ENCODE peak calls at places on chromosomes 5 and 9, in four cellular contexts. One of them, this sample, is unnamed.

GRCh38 chr9:13552606-13553215 is 273.2 kb upstream of the MPDZ start:
- DNase-seq in adrenal gland: no peak
- DNase-seq in testis: no peak
- DNase-seq in cardiac muscle cell: no peak
- DNase-seq in this sample: no peak

GRCh38 chr5:90289837-90290236 is 119.7 kb downstream of the CETN3 start:
- DNase-seq in adrenal gland: no peak
- DNase-seq in testis: no peak
- DNase-seq in cardiac muscle cell: peak; percentile 22
- DNase-seq in this sample: no peak

GRCh38 chr9:107755267-107755666 is 265.7 kb upstream of the KLF4 start:
- DNase-seq in adrenal gland: peak; percentile 67
- DNase-seq in testis: no peak
- DNase-seq in cardiac muscle cell: no peak
- DNase-seq in this sample: peak; percentile 65

GRCh38 chr9:80117031-80117430 is 545.3 kb downstream of the TLE4 start:
- DNase-seq in adrenal gland: no peak
- DNase-seq in testis: no peak
- DNase-seq in cardiac muscle cell: no peak
- DNase-seq in this sample: no peak

GRCh38 chr5:141846031-141846430 is 32.2 kb downstream of the PCDH1 start:
- DNase-seq in adrenal gland: no peak
- DNase-seq in testis: peak; percentile 40
- DNase-seq in cardiac muscle cell: peak; percentile 29
- DNase-seq in this sample: no peak

GRCh38 chr5:55030220-55030619 is 6.2 kb downstream of the GZMK start:
- DNase-seq in adrenal gland: no peak
- DNase-seq in testis: no peak
- DNase-seq in cardiac muscle cell: no peak
- DNase-seq in this sample: no peak

GRCh38 chr5:162068412-162068811 is 839 bp downstream of the GABRG2 start:
- DNase-seq in adrenal gland: peak; percentile 26
- DNase-seq in testis: peak; percentile 64
- DNase-seq in cardiac muscle cell: peak; percentile 89
- DNase-seq in this sample: peak; percentile 70

GRCh38 chr5:77679791-77680190 is 41.3 kb upstream of the OTP start:
- DNase-seq in adrenal gland: no peak
- DNase-seq in testis: no peak
- DNase-seq in cardiac muscle cell: no peak
- DNase-seq in this sample: no peak

GRCh38 chr9:751137-752051 is 90.1 kb upstream of the DMRT1 start:
- DNase-seq in adrenal gland: no peak
- DNase-seq in testis: no peak
- DNase-seq in cardiac muscle cell: no peak
- DNase-seq in this sample: peak; percentile 24

GRCh38 chr5:180785151-180785781 is 17.3 kb downstream of the MGAT1 start:
- DNase-seq in adrenal gland: no peak
- DNase-seq in testis: no peak
- DNase-seq in cardiac muscle cell: no peak
- DNase-seq in this sample: no peak

GRCh38 chr5:99543841-99544240 is 615.0 kb upstream of the CHD1 start:
- DNase-seq in adrenal gland: no peak
- DNase-seq in testis: no peak
- DNase-seq in cardiac muscle cell: no peak
- DNase-seq in this sample: no peak

GRCh38 chr9:110278080-110278707 is 21.9 kb upstream of the TXN start:
- DNase-seq in adrenal gland: no peak
- DNase-seq in testis: no peak
- DNase-seq in cardiac muscle cell: no peak
- DNase-seq in this sample: no peak

GRCh38 chr5:35009059-35009458 is 38.7 kb downstream of the AGXT2 start:
- DNase-seq in adrenal gland: no peak
- DNase-seq in testis: no peak
- DNase-seq in cardiac muscle cell: no peak
- DNase-seq in this sample: no peak

GRCh38 chr5:14449052-14449661 is 132.4 kb upstream of the OTULINL start:
- DNase-seq in adrenal gland: peak; percentile 46
- DNase-seq in testis: no peak
- DNase-seq in cardiac muscle cell: no peak
- DNase-seq in this sample: no peak

GRCh38 chr9:93582115-93582514 is 5.7 kb downstream of the PHF2 start:
- DNase-seq in adrenal gland: no peak
- DNase-seq in testis: no peak
- DNase-seq in cardiac muscle cell: no peak
- DNase-seq in this sample: no peak

GRCh38 chr9:134386951-134387831 is 60.9 kb downstream of the RXRA start:
- DNase-seq in adrenal gland: peak; percentile 80
- DNase-seq in testis: peak; percentile 37
- DNase-seq in cardiac muscle cell: no peak
- DNase-seq in this sample: no peak

GRCh38 chr9:82489579-82489915 is 501.0 kb downstream of the SPATA31D1 start:
- DNase-seq in adrenal gland: no peak
- DNase-seq in testis: no peak
- DNase-seq in cardiac muscle cell: no peak
- DNase-seq in this sample: no peak

GRCh38 chr5:90606539-90606938 is 47.9 kb downstream of the ADGRV1 start:
- DNase-seq in adrenal gland: no peak
- DNase-seq in testis: no peak
- DNase-seq in cardiac muscle cell: peak; percentile 28
- DNase-seq in this sample: no peak

GRCh38 chr9:94153905-94154304 is 69.6 kb downstream of the PTPDC1 start:
- DNase-seq in adrenal gland: no peak
- DNase-seq in testis: no peak
- DNase-seq in cardiac muscle cell: no peak
- DNase-seq in this sample: no peak

GRCh38 chr5:10590226-10591047 is 26.6 kb downstream of the ANKRD33B start:
- DNase-seq in adrenal gland: no peak
- DNase-seq in testis: peak; percentile 5
- DNase-seq in cardiac muscle cell: no peak
- DNase-seq in this sample: peak; percentile 60

GRCh38 chr9:132673355-132673754 is 3.1 kb downstream of the GTF3C4 start:
- DNase-seq in adrenal gland: no peak
- DNase-seq in testis: no peak
- DNase-seq in cardiac muscle cell: peak; percentile 8
- DNase-seq in this sample: peak; percentile 55

GRCh38 chr5:139760066-139761056 is 35.2 kb upstream of the PSD2 start:
- DNase-seq in adrenal gland: peak; percentile 68
- DNase-seq in testis: no peak
- DNase-seq in cardiac muscle cell: no peak
- DNase-seq in this sample: no peak

GRCh38 chr9:134485653-134486052 is 155.9 kb upstream of the COL5A1 start:
- DNase-seq in adrenal gland: no peak
- DNase-seq in testis: no peak
- DNase-seq in cardiac muscle cell: no peak
- DNase-seq in this sample: peak; percentile 12

DNA sequence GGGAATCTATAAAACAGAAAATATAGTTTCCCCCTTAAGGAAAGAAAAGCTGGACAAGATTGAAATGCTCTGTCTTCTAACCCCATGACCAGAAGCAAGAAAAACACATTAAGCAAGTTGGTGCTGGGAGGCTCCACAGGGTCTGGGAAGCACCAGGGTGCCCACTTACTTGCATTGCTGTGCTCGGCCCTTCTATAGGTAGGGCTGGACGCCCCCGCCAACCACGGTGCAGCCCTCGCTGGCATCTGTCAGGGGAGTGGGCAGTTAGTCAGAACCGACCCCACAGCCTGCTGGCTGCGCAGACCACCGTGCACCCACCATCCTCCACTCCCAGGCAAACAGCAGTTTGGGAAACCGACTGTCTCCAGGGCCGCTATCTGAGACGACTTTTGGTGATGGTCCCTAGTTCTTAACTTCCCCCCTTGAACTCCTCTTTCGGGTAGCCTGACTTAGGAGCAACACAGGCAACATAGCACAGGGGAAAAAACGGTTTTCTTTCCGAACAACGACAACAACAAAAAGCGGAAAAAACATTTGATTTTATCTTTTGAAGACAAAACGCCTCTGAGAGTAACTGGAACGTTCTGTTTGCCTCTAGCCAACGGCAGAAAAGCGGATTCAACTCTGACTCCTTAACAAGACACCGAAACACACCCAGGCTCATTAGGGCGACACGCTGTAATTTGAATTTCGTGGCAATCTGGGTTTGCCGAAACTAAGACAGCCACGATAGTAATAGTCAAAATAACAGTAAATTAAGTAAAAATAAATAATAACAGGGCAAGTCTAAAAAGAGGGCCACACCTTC is 3.9 kb downstream of the IRX2 start:
- DNase-seq in adrenal gland: no peak
- DNase-seq in testis: no peak
- DNase-seq in cardiac muscle cell: no peak
- DNase-seq in this sample: no peak
- H3K36me3 ChIP-seq in adrenal gland: no peaks in the 10 kb centered on the region
- H3K36me3 ChIP-seq in testis: no peaks in the 10 kb centered on the region
- H3K36me3 ChIP-seq in cardiac muscle cell: peaks cover 33% of the 10 kb centered on the region
- H3K36me3 ChIP-seq in this sample: peaks cover 3% of the 10 kb centered on the region

DNA sequence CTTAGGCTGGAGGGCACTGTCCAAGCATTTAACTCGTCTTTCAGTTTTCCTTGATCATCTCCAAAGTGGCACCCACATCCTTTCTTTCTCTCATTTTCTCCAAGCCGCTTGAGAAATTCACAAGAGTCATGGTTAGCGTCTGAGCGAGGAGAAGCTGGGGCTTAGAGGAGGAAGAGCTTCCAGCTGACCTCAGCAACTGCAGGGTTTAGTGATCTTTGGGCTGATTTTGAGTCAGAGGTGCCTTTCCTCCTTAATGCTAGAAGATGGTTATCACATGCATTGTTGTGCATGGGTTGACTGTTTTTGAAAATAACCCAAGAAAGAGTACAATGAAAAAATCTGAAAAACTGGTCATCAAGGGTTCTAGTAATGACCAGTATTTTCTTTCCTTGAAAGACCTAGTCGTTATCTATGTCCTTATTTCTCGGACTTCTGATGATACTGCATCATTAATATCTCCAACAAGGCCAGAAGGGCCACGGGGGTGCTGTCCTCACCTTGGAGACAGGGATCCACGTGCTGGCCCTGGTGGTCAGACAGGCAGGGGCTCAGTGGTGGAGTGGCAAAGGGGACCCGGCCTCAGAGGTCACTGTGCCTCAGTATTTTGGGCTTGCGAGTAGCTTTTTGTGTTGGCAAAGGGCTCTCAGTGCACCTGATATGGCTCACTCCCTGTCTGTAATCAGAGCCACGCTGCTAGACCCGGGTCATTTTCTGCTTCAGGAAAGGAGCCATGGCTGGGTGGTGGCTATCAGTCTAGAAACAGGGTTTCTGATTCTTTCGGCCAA is 134.9 kb downstream of the GADD45G start:
- DNase-seq in adrenal gland: no peak
- DNase-seq in testis: no peak
- DNase-seq in cardiac muscle cell: no peak
- DNase-seq in this sample: no peak
- H3K4me1 ChIP-seq in adrenal gland: peaks cover 7% of the 10 kb centered on the region
- H3K4me1 ChIP-seq in testis: no peaks in the 10 kb centered on the region
- H3K4me1 ChIP-seq in cardiac muscle cell: peaks cover 8% of the 10 kb centered on the region
- H3K4me1 ChIP-seq in this sample: no peaks in the 10 kb centered on the region

GRCh38 chr9:83537331-83538171 is 650 bp downstream of the FRMD3 start:
- DNase-seq in adrenal gland: peak; percentile 28
- DNase-seq in testis: no peak
- DNase-seq in cardiac muscle cell: peak; percentile 38
- DNase-seq in this sample: no peak

GRCh38 chr9:83538890-83539238 is 663 bp upstream of the FRMD3 start:
- DNase-seq in adrenal gland: no peak
- DNase-seq in testis: no peak
- DNase-seq in cardiac muscle cell: no peak
- DNase-seq in this sample: no peak

GRCh38 chr9:83535736-83536135 is 2.5 kb downstream of the FRMD3 start:
- DNase-seq in adrenal gland: no peak
- DNase-seq in testis: no peak
- DNase-seq in cardiac muscle cell: no peak
- DNase-seq in this sample: no peak

GRCh38 chr9:83536332-83536731 is 1.9 kb downstream of the FRMD3 start:
- DNase-seq in adrenal gland: no peak
- DNase-seq in testis: no peak
- DNase-seq in cardiac muscle cell: peak; percentile 6
- DNase-seq in this sample: no peak

GRCh38 chr9:83538172-83538889 is at the start of gene FRMD3:
- DNase-seq in adrenal gland: peak; percentile 93
- DNase-seq in testis: peak; percentile 81
- DNase-seq in cardiac muscle cell: peak; percentile 88
- DNase-seq in this sample: peak; percentile 70
- H3K36me3 ChIP-seq in adrenal gland: no peaks in the 10 kb centered on the region
- H3K36me3 ChIP-seq in testis: no peaks in the 10 kb centered on the region
- H3K36me3 ChIP-seq in cardiac muscle cell: no peaks in the 10 kb centered on the region
- H3K36me3 ChIP-seq in this sample: no peaks in the 10 kb centered on the region

GRCh38 chr5:65967288-65968066 is 41.1 kb downstream of the ERBIN start:
- DNase-seq in adrenal gland: no peak
- DNase-seq in testis: no peak
- DNase-seq in cardiac muscle cell: no peak
- DNase-seq in this sample: no peak
- H3K4me1 ChIP-seq in adrenal gland: peaks cover 32% of the 10 kb centered on the region
- H3K4me1 ChIP-seq in testis: peaks cover 14% of the 10 kb centered on the region
- H3K4me1 ChIP-seq in cardiac muscle cell: peaks cover 34% of the 10 kb centered on the region
- H3K4me1 ChIP-seq in this sample: no peaks in the 10 kb centered on the region

DNA sequence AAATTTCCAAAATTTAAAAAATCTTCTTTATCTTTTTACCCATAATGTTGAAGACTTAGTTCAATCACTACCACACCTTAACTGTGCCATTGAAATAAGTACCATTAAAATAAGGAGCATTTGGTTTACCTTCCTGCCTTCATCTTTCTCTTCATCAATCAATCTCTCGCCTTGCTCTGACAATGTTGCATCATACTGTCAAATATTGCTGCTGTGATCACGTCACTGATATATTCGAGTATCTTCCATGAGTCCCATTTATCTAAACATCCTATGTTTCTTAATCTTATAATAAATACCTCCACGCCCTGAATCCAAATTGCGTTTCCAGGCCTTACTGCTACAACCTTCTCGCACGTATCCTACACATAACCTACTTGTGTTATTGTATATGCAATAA is 155.2 kb upstream of the ACOT12 start:
- DNase-seq in adrenal gland: no peak
- DNase-seq in testis: no peak
- DNase-seq in cardiac muscle cell: no peak
- DNase-seq in this sample: no peak
- H3K36me3 ChIP-seq in adrenal gland: no peaks in the 10 kb centered on the region
- H3K36me3 ChIP-seq in testis: no peaks in the 10 kb centered on the region
- H3K36me3 ChIP-seq in cardiac muscle cell: no peaks in the 10 kb centered on the region
- H3K36me3 ChIP-seq in this sample: no peaks in the 10 kb centered on the region